ENCODE peak calls at places on chromosomes 3 and 15, in eight cellular contexts. J, U, F, M, L, B, P and E are unnamed samples.

GRCh38 chr15:50109086-50109987 is 9.7 kb downstream of the ATP8B4 start:
- DNase-seq in J (no peak), U (no peak), F (no peak), M (no peak), L (no peak), B (no peak), P (no peak), E (peak)

GRCh38 chr3:37628711-37629301 is 232.9 kb upstream of the CTDSPL start:
- DNase-seq in J (no peak), U (no peak), F (no peak), M (no peak), L (no peak), B (no peak), P (no peak), E (no peak)

GRCh38 chr15:39657714-39658113 is 76.8 kb downstream of the THBS1 start:
- DNase-seq in J (no peak), U (no peak), F (no peak), M (no peak), L (no peak), B (no peak), P (peak), E (no peak)

GRCh38 chr3:18779704-18780103 is 354.6 kb upstream of the SATB1 start:
- DNase-seq in J (no peak), U (no peak), F (no peak), M (no peak), L (no peak), B (no peak), P (no peak), E (no peak)

GRCh38 chr15:95590533-95591044 is 739.9 kb upstream of the NR2F2 start:
- DNase-seq in J (no peak), U (no peak), F (no peak), M (no peak), L (no peak), B (no peak), P (no peak), E (no peak)

GRCh38 chr15:42092666-42093445 is 1.5 kb downstream of the PLA2G4D start:
- DNase-seq in J (no peak), U (no peak), F (no peak), M (no peak), L (no peak), B (no peak), P (no peak), E (no peak)

GRCh38 chr3:53040361-53040820 is 5.5 kb downstream of the SFMBT1 start:
- DNase-seq in J (no peak), U (no peak), F (no peak), M (no peak), L (no peak), B (no peak), P (no peak), E (no peak)

GRCh38 chr3:31704651-31705179 is 172.0 kb downstream of the STT3B start:
- DNase-seq in J (no peak), U (no peak), F (no peak), M (peak), L (no peak), B (no peak), P (peak), E (peak)

GRCh38 chr3:186254676-186255665 is 107.1 kb downstream of the DGKG start:
- DNase-seq in J (no peak), U (no peak), F (no peak), M (no peak), L (no peak), B (no peak), P (no peak), E (peak)

GRCh38 chr3:111715911-111716523 is 120.9 kb upstream of the ZBED2 start:
- DNase-seq in J (peak), U (peak), F (peak), M (peak), L (peak), B (peak), P (no peak), E (peak)

GRCh38 chr15:59999064-59999377 is 5.1 kb upstream of the FOXB1 start:
- DNase-seq in J (no peak), U (no peak), F (no peak), M (no peak), L (no peak), B (no peak), P (no peak), E (no peak)

GRCh38 chr3:71117572-71118247 is 465.8 kb downstream of the FOXP1 start:
- DNase-seq in J (no peak), U (peak), F (no peak), M (no peak), L (no peak), B (no peak), P (no peak), E (peak)

GRCh38 chr3:17605032-17605431 is 137.4 kb downstream of the TBC1D5 start:
- DNase-seq in J (no peak), U (no peak), F (no peak), M (no peak), L (no peak), B (no peak), P (peak), E (peak)

GRCh38 chr3:46713048-46713897 is 4.4 kb downstream of the PRSS50 start:
- DNase-seq in J (no peak), U (no peak), F (no peak), M (peak), L (no peak), B (no peak), P (no peak), E (no peak)

GRCh38 chr3:14410501-14411165 is 8.2 kb downstream of the SLC6A6 start:
- DNase-seq in J (no peak), U (no peak), F (no peak), M (no peak), L (no peak), B (no peak), P (peak), E (peak)

GRCh38 chr15:75138016-75138999 is 63.4 kb upstream of the C15orf39 start:
- DNase-seq in J (no peak), U (no peak), F (no peak), M (peak), L (no peak), B (no peak), P (no peak), E (no peak)

GRCh38 chr15:70195808-70196304 is 98.1 kb upstream of the TLE3 start:
- DNase-seq in J (no peak), U (no peak), F (no peak), M (peak), L (no peak), B (no peak), P (peak), E (no peak)

GRCh38 chr15:69568621-69569020 is 116.0 kb downstream of the RPLP1 start:
- DNase-seq in J (no peak), U (no peak), F (no peak), M (peak), L (no peak), B (no peak), P (peak), E (no peak)

GRCh38 chr15:67172172-67172571 is 82.3 kb downstream of the AAGAB start:
- DNase-seq in J (no peak), U (no peak), F (no peak), M (no peak), L (no peak), B (no peak), P (no peak), E (no peak)

GRCh38 chr3:177201707-177202397 is 4.6 kb upstream of the TBL1XR1 start:
- DNase-seq in J (peak), U (peak), F (no peak), M (no peak), L (no peak), B (no peak), P (peak), E (peak)

GRCh38 chr3:77825045-77825827 is 785.3 kb downstream of the ROBO2 start:
- DNase-seq in J (no peak), U (no peak), F (no peak), M (no peak), L (no peak), B (no peak), P (peak), E (no peak)

GRCh38 chr15:48472756-48473155 is 141.5 kb downstream of the DUT start:
- DNase-seq in J (no peak), U (no peak), F (no peak), M (no peak), L (no peak), B (no peak), P (no peak), E (peak)

GRCh38 chr3:127817331-127817821 is 4.9 kb downstream of the MGLL start:
- DNase-seq in J (no peak), U (no peak), F (no peak), M (no peak), L (no peak), B (no peak), P (no peak), E (no peak)

GRCh38 chr15:97547381-97547780 is 413.1 kb upstream of the ARRDC4 start:
- DNase-seq in J (no peak), U (no peak), F (no peak), M (no peak), L (no peak), B (no peak), P (no peak), E (peak)

GRCh38 chr3:176055851-176056250 is 1141.4 kb downstream of the TBL1XR1 start:
- DNase-seq in J (no peak), U (no peak), F (no peak), M (no peak), L (no peak), B (no peak), P (no peak), E (no peak)

GRCh38 chr3:41572092-41572491 is 372.8 kb downstream of the CTNNB1 start:
- DNase-seq in J (no peak), U (no peak), F (no peak), M (no peak), L (no peak), B (no peak), P (no peak), E (no peak)